ENCODE peak calls at places on chromosomes 1 and 21, in nine cellular contexts. T is hippocampal formation; V is NCI-H510A treated with DMSO at 0.1 percent for 48 hours; N is fibroblast of the conjunctiva; I is fibroblast of pulmonary artery; M is GM18507; C is stimulated activated CD8-positive, alpha-beta memory T cell treated with anti-CD3 and anti-CD28 coated beads, Interleukin-7, amount 100 ng/mL, for 1 hour; K is fibroblast of lung; Y is stimulated activated CD4-positive, alpha-beta T cell treated with anti-CD3 and anti-CD28 coated beads, Interleukin-15, amount 100 ng/mL, for 1 hour. J is an unnamed sample.
A peak's percentile ranks its signal among the peaks of the same experiment; 100 is the strongest.

GRCh38 chr1:187787696-187788095 is 958.9 kb downstream of the PLA2G4A start:
- DNase-seq in T (no peak), V (no peak), N (no peak), I (no peak), M (no peak), C (no peak), K (no peak), Y (no peak), J (no peak)

GRCh38 chr1:206714331-206715058 is 29.8 kb downstream of the MAPKAPK2 start:
- DNase-seq in T (no peak), V (no peak), N (no peak), I (no peak), M (no peak), C (no peak), K (peak; percentile 90), Y (no peak), J (no peak)

GRCh38 chr21:43880111-43880985 is 15.3 kb downstream of the AGPAT3 start:
- DNase-seq in T (no peak), V (no peak), N (no peak), I (no peak), M (no peak), C (no peak), K (no peak), Y (no peak), J (no peak)

GRCh38 chr1:154095456-154095855 is 59.4 kb downstream of the NUP210L start:
- DNase-seq in T (no peak), V (no peak), N (no peak), I (no peak), M (no peak), C (no peak), K (no peak), Y (no peak), J (no peak)

GRCh38 chr1:212667223-212668139 is 32.2 kb downstream of the BATF3 start:
- DNase-seq in T (no peak), V (no peak), N (peak; percentile 93), I (peak; percentile 96), M (no peak), C (no peak), K (peak; percentile 93), Y (no peak), J (no peak)

GRCh38 chr1:226779536-226779935 is 40.5 kb upstream of the ITPKB start:
- DNase-seq in T (no peak), V (peak; percentile 24), N (no peak), I (no peak), M (no peak), C (no peak), K (no peak), Y (no peak), J (no peak)

GRCh38 chr1:2049517-2050481 is at the start of gene PRKCZ:
- DNase-seq in T (peak; percentile 9), V (peak; percentile 98), N (no peak), I (no peak), M (peak; percentile 59), C (peak; percentile 90), K (no peak), Y (peak; percentile 94), J (no peak)

GRCh38 chr21:20729376-20729775 is 268.8 kb upstream of the NCAM2 start:
- DNase-seq in T (no peak), V (no peak), N (no peak), I (peak; percentile 1), M (no peak), C (no peak), K (no peak), Y (no peak), J (no peak)

GRCh38 chr1:41452704-41453350 is 31.7 kb downstream of the EDN2 start:
- DNase-seq in T (no peak), V (no peak), N (no peak), I (no peak), M (no peak), C (no peak), K (no peak), Y (no peak), J (no peak)

GRCh38 chr1:184791199-184791935 is 36.7 kb upstream of the EDEM3 start:
- DNase-seq in T (no peak), V (no peak), N (no peak), I (peak; percentile 31), M (no peak), C (no peak), K (peak; percentile 64), Y (no peak), J (no peak)

GRCh38 chr1:45340816-45341215 is 576 bp upstream of the MUTYH start:
- DNase-seq in T (no peak), V (no peak), N (no peak), I (peak; percentile 10), M (no peak), C (no peak), K (peak; percentile 18), Y (no peak), J (no peak)

GRCh38 chr21:44771896-44772525 is 29.6 kb downstream of the UBE2G2 start:
- DNase-seq in T (no peak), V (no peak), N (no peak), I (no peak), M (no peak), C (no peak), K (no peak), Y (no peak), J (no peak)

GRCh38 chr1:198929111-198929604 is 290.3 kb downstream of the PTPRC start:
- DNase-seq in T (no peak), V (no peak), N (no peak), I (no peak), M (no peak), C (no peak), K (no peak), Y (no peak), J (no peak)

GRCh38 chr1:79695133-79695532 is 688.6 kb upstream of the ADGRL4 start:
- DNase-seq in T (no peak), V (no peak), N (no peak), I (no peak), M (no peak), C (no peak), K (no peak), Y (no peak), J (no peak)

GRCh38 chr1:183473286-183473536 is 912 bp downstream of the SMG7 start:
- DNase-seq in T (no peak), V (no peak), N (no peak), I (no peak), M (no peak), C (no peak), K (no peak), Y (no peak), J (no peak)

GRCh38 chr1:207841907-207842306 is 69.0 kb downstream of the CD34 start:
- DNase-seq in T (no peak), V (no peak), N (no peak), I (no peak), M (no peak), C (no peak), K (no peak), Y (no peak), J (no peak)

GRCh38 chr21:46352156-46352499 is 28.2 kb downstream of the PCNT start:
- DNase-seq in T (no peak), V (no peak), N (no peak), I (no peak), M (no peak), C (no peak), K (no peak), Y (no peak), J (no peak)

GRCh38 chr1:176717052-176717754 is 254.2 kb downstream of the PAPPA2 start:
- DNase-seq in T (no peak), V (no peak), N (no peak), I (no peak), M (no peak), C (no peak), K (no peak), Y (no peak), J (no peak)

GRCh38 chr1:15083578-15083977 is 70.0 kb upstream of the TMEM51 start:
- DNase-seq in T (no peak), V (no peak), N (no peak), I (no peak), M (no peak), C (no peak), K (no peak), Y (no peak), J (no peak)

GRCh38 chr1:224292419-224292818 is 37.6 kb downstream of the NVL start:
- DNase-seq in T (no peak), V (no peak), N (no peak), I (no peak), M (no peak), C (no peak), K (no peak), Y (no peak), J (no peak)

GRCh38 chr1:202844935-202845334 is 34.2 kb downstream of the PCAT6 start:
- DNase-seq in T (no peak), V (no peak), N (no peak), I (peak; percentile 29), M (no peak), C (no peak), K (no peak), Y (no peak), J (no peak)

GRCh38 chr1:106798991-106799390 is 257.5 kb upstream of the PRMT6 start:
- DNase-seq in T (no peak), V (no peak), N (peak; percentile 5), I (peak; percentile 2), M (no peak), C (no peak), K (peak; percentile 33), Y (no peak), J (no peak)

GRCh38 chr1:60977661-60978060 is 104.7 kb upstream of the NFIA start:
- DNase-seq in T (no peak), V (no peak), N (no peak), I (no peak), M (no peak), C (no peak), K (no peak), Y (no peak), J (no peak)

GRCh38 chr1:183887826-183888819 is 83.2 kb downstream of the RGL1 start:
- DNase-seq in T (no peak), V (no peak), N (no peak), I (no peak), M (no peak), C (no peak), K (no peak), Y (no peak), J (no peak)

GRCh38 chr21:25330266-25330665 is 277.0 kb downstream of the MRPL39 start:
- DNase-seq in T (no peak), V (no peak), N (peak; percentile 47), I (peak; percentile 56), M (no peak), C (no peak), K (peak; percentile 66), Y (no peak), J (no peak)

GRCh38 chr1:54471588-54471987 is 65.4 kb upstream of the SSBP3 start:
- DNase-seq in T (no peak), V (no peak), N (no peak), I (no peak), M (no peak), C (no peak), K (no peak), Y (no peak), J (no peak)

GRCh38 chr1:229582011-229582694 is 23.6 kb upstream of the ABCB10 start:
- DNase-seq in T (no peak), V (peak; percentile 23), N (no peak), I (peak; percentile 28), M (no peak), C (no peak), K (peak; percentile 30), Y (no peak), J (no peak)

GRCh38 chr21:31873696-31874599 is 1.1 kb downstream of the HUNK start:
- DNase-seq in T (no peak), V (peak; percentile 23), N (no peak), I (no peak), M (no peak), C (no peak), K (no peak), Y (peak; percentile 37), J (no peak)

GRCh38 chr1:3971981-3972380 is 71.9 kb upstream of the C1orf174 start:
- DNase-seq in T (no peak), V (no peak), N (no peak), I (no peak), M (no peak), C (no peak), K (no peak), Y (no peak), J (no peak)

GRCh38 chr1:151134396-151134795 is 12.0 kb downstream of the SEMA6C start:
- DNase-seq in T (no peak), V (no peak), N (no peak), I (no peak), M (no peak), C (no peak), K (no peak), Y (no peak), J (no peak)

GRCh38 chr1:10613861-10614260 is 139.1 kb downstream of the PEX14 start:
- DNase-seq in T (no peak), V (no peak), N (no peak), I (no peak), M (no peak), C (no peak), K (no peak), Y (no peak), J (no peak)